ENCODE peak calls at places on chromosomes 5 and 9, in four cellular contexts. O is NCI-H748 treated with DMSO at 0.1 percent for 48 hours, Y is progenitor cell of endocrine pancreas, U is choroid plexus epithelial cell. R is an unnamed sample.

GRCh38 chr5:93208156-93208895 is 372.7 kb downstream of the NR2F1-AS1 start:
- DNase-seq in Y (no peak), O (no peak), U (no peak), R (no peak)

GRCh38 chr9:134908524-134909364 is 9.0 kb downstream of the FCN1 start:
- DNase-seq in Y (no peak), U (no peak), O (no peak), R (no peak)

GRCh38 chr5:158154226-158155005 is 295.5 kb upstream of the CLINT1 start:
- DNase-seq in U (peak), Y (no peak), O (no peak), R (peak)

GRCh38 chr9:70044450-70045307 is 1.0 kb downstream of the MAMDC2 start:
- DNase-seq in Y (no peak), O (no peak), U (peak), R (peak)

GRCh38 chr5:141051526-141051876 is 327 bp downstream of the PCDHB1 start:
- DNase-seq in Y (no peak), U (no peak), O (peak), R (no peak)

GRCh38 chr5:100430268-100430900 is 104.8 kb upstream of the FAM174A start:
- DNase-seq in U (peak), Y (peak), O (peak), R (peak)

GRCh38 chr9:133347515-133347984 is 381 bp downstream of the MED22 start:
- DNase-seq in Y (no peak), U (peak), O (peak), R (peak)

GRCh38 chr5:134846641-134846960 is 833 bp downstream of the C5orf24 start:
- DNase-seq in Y (no peak), U (peak), O (peak), R (peak)

GRCh38 chr5:96794757-96795156 is 13.0 kb downstream of the ERAP1 start:
- DNase-seq in U (no peak), O (no peak), Y (no peak), R (no peak)

GRCh38 chr5:67268233-67269011 is 71.8 kb upstream of the CD180 start:
- DNase-seq in U (peak), Y (no peak), O (no peak), R (peak)

GRCh38 chr9:99057665-99058625 is 47.0 kb upstream of the TGFBR1 start:
- DNase-seq in Y (no peak), O (no peak), U (peak), R (peak)

GRCh38 chr5:1917830-1918487 is 35.2 kb upstream of the IRX4 start:
- DNase-seq in U (no peak), O (peak), Y (no peak), R (no peak)

GRCh38 chr9:97557606-97558095 is 56.2 kb downstream of the TMOD1 start:
- DNase-seq in O (no peak), Y (no peak), U (peak), R (peak)

GRCh38 chr5:171425596-171426244 is 6.3 kb downstream of the FGF18 start:
- DNase-seq in Y (no peak), O (no peak), U (no peak), R (no peak)

GRCh38 chr9:14428781-14429230 is 114.9 kb upstream of the NFIB start:
- DNase-seq in O (peak), Y (peak), U (peak), R (peak)

GRCh38 chr5:132427285-132428146 is 58.0 kb downstream of the SLC22A5 start:
- DNase-seq in U (no peak), O (no peak), Y (no peak), R (no peak)

GRCh38 chr9:36029765-36030528 is 6.8 kb upstream of the RECK start:
- DNase-seq in U (peak), Y (no peak), O (no peak), R (peak)

GRCh38 chr5:77971965-77972544 is 195.9 kb upstream of the TBCA start:
- DNase-seq in O (peak), Y (no peak), U (no peak), R (no peak)

GRCh38 chr5:10046681-10047080 is 203.0 kb downstream of the ATPSCKMT start:
- DNase-seq in Y (no peak), U (no peak), O (no peak), R (no peak)

GRCh38 chr9:69028754-69029153 is 6.8 kb upstream of the FXN start:
- DNase-seq in U (no peak), Y (no peak), O (no peak), R (no peak)

GRCh38 chr9:26800322-26800721 is 92.3 kb downstream of the CAAP1 start:
- DNase-seq in U (no peak), Y (no peak), O (no peak), R (no peak)

R was measured in cardiac fibroblast.